ENCODE peak calls at places on chromosome X, in six cellular contexts. One of them, this sample, is unnamed.

GRCh38 chrX:46628406-46629371 is 55.1 kb downstream of the CHST7 start:
- DNase-seq in mesenchymal stem cell: peak
- DNase-seq in GM23338: no peak
- DNase-seq in effector memory CD4-positive, alpha-beta T cell: no peak
- DNase-seq in foreskin fibroblast: peak
- DNase-seq in adipocyte: peak
- DNase-seq in this sample: no peak

GRCh38 chrX:104565791-104566687 is at the start of gene IL1RAPL2:
- DNase-seq in mesenchymal stem cell: peak
- DNase-seq in GM23338: peak
- DNase-seq in effector memory CD4-positive, alpha-beta T cell: no peak
- DNase-seq in foreskin fibroblast: no peak
- DNase-seq in adipocyte: peak
- DNase-seq in this sample: no peak

GRCh38 chrX:101657495-101657894 is 2.2 kb downstream of the ARMCX2 start:
- DNase-seq in mesenchymal stem cell: no peak
- DNase-seq in GM23338: no peak
- DNase-seq in effector memory CD4-positive, alpha-beta T cell: no peak
- DNase-seq in foreskin fibroblast: no peak
- DNase-seq in adipocyte: no peak
- DNase-seq in this sample: no peak

GRCh38 chrX:11952176-11952720 is 186.0 kb upstream of the FRMPD4 start:
- DNase-seq in mesenchymal stem cell: peak
- DNase-seq in GM23338: no peak
- DNase-seq in effector memory CD4-positive, alpha-beta T cell: no peak
- DNase-seq in foreskin fibroblast: no peak
- DNase-seq in adipocyte: no peak
- DNase-seq in this sample: no peak

GRCh38 chrX:107541244-107541643 is 87.1 kb upstream of the PRPS1 start:
- DNase-seq in mesenchymal stem cell: peak
- DNase-seq in GM23338: no peak
- DNase-seq in effector memory CD4-positive, alpha-beta T cell: no peak
- DNase-seq in foreskin fibroblast: peak
- DNase-seq in adipocyte: peak
- DNase-seq in this sample: no peak

GRCh38 chrX:146454363-146454762 is 355.2 kb upstream of the CXorf51B start:
- DNase-seq in mesenchymal stem cell: no peak
- DNase-seq in GM23338: no peak
- DNase-seq in effector memory CD4-positive, alpha-beta T cell: no peak
- DNase-seq in foreskin fibroblast: no peak
- DNase-seq in adipocyte: no peak
- DNase-seq in this sample: no peak

GRCh38 chrX:154484255-154485149 is 1.9 kb downstream of the UBL4A start:
- DNase-seq in mesenchymal stem cell: no peak
- DNase-seq in GM23338: no peak
- DNase-seq in effector memory CD4-positive, alpha-beta T cell: no peak
- DNase-seq in foreskin fibroblast: no peak
- DNase-seq in adipocyte: no peak
- DNase-seq in this sample: no peak

GRCh38 chrX:76918033-76918432 is 490.5 kb downstream of the MAGEE1 start:
- DNase-seq in mesenchymal stem cell: no peak
- DNase-seq in GM23338: no peak
- DNase-seq in effector memory CD4-positive, alpha-beta T cell: no peak
- DNase-seq in foreskin fibroblast: no peak
- DNase-seq in adipocyte: no peak
- DNase-seq in this sample: no peak

DNA sequence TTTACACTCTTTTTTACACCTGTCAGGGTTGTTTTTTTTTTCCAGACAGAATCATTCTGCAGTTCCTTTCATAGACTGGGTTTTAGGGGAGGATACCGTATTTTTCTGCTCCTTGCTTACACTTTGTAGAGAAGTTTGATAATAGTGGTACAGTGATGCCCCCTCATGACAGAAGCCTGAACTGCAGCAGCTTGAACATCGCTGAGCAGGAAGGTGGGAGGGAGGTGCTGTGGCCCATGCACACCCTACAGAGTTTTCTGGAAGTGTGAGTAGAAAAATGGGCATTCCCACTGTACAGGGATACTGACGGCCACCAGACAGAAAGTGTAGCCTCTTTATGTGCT is 54.5 kb downstream of the RAB40A start:
- DNase-seq in mesenchymal stem cell: peak
- DNase-seq in GM23338: peak
- DNase-seq in effector memory CD4-positive, alpha-beta T cell: peak
- DNase-seq in foreskin fibroblast: peak
- DNase-seq in adipocyte: peak
- DNase-seq in this sample: no peak
- H3K4me3 ChIP-seq in mesenchymal stem cell: no peak
- H3K4me3 ChIP-seq in GM23338: no peak
- H3K4me3 ChIP-seq in effector memory CD4-positive, alpha-beta T cell: peak
- H3K4me3 ChIP-seq in foreskin fibroblast: peak
- H3K4me3 ChIP-seq in adipocyte: peak
- H3K4me3 ChIP-seq in this sample: no peak

DNA sequence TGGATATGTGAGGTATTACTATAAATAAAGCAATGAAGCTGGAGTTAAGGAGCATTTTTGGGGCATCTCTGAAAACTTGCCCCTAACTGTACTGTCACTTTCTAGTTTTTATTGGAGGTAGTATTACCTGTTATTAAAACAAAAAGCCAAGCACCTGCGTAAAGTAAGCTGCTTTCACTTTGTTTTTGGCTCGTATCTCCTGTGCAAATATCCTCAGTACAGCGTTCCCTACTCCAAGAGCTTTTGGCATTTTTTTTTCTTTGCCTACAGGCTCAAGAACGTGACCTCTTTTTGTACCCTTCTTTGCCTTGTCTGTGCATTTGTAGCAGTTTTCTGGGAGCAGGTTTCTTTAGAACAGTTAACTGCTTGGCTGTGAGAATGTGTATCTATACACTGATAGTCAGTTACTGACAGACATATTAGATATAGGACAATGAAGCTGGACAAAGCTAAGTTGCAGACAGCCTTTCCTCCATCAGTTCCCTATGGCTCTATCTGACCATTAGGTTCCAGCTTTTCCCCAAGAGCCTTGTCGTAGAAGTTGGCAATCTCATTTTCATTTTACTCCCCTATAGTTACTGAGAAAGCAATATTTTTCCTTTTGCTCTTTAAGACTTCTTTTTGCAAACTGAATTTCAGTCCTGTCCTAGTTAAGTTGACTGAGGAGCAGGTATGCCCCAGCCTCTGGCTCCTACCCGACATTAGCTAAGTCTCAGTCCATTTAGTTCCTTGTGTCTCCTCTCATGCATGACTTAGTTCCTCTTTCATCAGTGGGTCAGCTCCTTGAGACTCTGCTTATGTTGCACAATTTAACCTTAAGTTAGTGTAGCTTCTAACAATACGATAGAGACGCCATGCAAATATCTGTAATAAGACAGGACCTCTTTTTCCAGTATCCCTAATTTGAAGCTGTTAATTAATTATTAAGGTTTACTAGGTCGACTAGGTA is 71.5 kb upstream of the HPRT1 start:
- DNase-seq in mesenchymal stem cell: no peak
- DNase-seq in GM23338: no peak
- DNase-seq in effector memory CD4-positive, alpha-beta T cell: no peak
- DNase-seq in foreskin fibroblast: no peak
- DNase-seq in adipocyte: no peak
- DNase-seq in this sample: no peak
- H3K4me3 ChIP-seq in mesenchymal stem cell: no peak
- H3K4me3 ChIP-seq in GM23338: no peak
- H3K4me3 ChIP-seq in effector memory CD4-positive, alpha-beta T cell: no peak
- H3K4me3 ChIP-seq in foreskin fibroblast: no peak
- H3K4me3 ChIP-seq in adipocyte: no peak
- H3K4me3 ChIP-seq in this sample: no peak

GRCh38 chrX:133985164-133986007 is at the start of gene GPC3:
- DNase-seq in mesenchymal stem cell: peak
- DNase-seq in GM23338: peak
- DNase-seq in effector memory CD4-positive, alpha-beta T cell: peak
- DNase-seq in foreskin fibroblast: no peak
- DNase-seq in adipocyte: peak
- DNase-seq in this sample: no peak
- H3K4me3 ChIP-seq in mesenchymal stem cell: peak
- H3K4me3 ChIP-seq in GM23338: peak
- H3K4me3 ChIP-seq in effector memory CD4-positive, alpha-beta T cell: peak
- H3K4me3 ChIP-seq in foreskin fibroblast: peak
- H3K4me3 ChIP-seq in adipocyte: peak
- H3K4me3 ChIP-seq in this sample: no peak

DNA sequence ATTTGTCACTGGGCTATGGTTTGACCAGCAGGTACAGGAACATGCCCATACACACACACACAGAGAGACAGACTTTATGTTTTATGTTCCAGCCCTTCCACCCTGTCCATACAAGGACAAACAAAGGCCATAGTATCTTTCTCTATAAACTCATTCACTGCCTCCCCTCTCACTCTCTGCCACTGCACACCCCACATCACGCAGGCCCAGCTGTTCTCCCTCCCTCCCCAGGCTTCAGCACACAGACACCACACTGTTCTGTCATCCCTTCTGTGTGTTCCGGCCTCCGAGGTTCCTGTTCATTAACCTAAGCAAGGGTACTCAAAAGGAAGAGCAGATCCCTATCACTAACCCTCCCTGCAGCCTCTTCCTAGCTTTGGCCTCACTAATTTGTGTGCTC is 17.8 kb downstream of the LAS1L start:
- DNase-seq in mesenchymal stem cell: no peak
- DNase-seq in GM23338: no peak
- DNase-seq in effector memory CD4-positive, alpha-beta T cell: no peak
- DNase-seq in foreskin fibroblast: no peak
- DNase-seq in adipocyte: no peak
- DNase-seq in this sample: no peak
- H3K4me3 ChIP-seq in mesenchymal stem cell: no peak
- H3K4me3 ChIP-seq in GM23338: no peak
- H3K4me3 ChIP-seq in effector memory CD4-positive, alpha-beta T cell: no peak
- H3K4me3 ChIP-seq in foreskin fibroblast: no peak
- H3K4me3 ChIP-seq in adipocyte: no peak
- H3K4me3 ChIP-seq in this sample: no peak

GRCh38 chrX:7139202-7140081 is 8.1 kb upstream of the STS start:
- DNase-seq in mesenchymal stem cell: peak
- DNase-seq in GM23338: no peak
- DNase-seq in effector memory CD4-positive, alpha-beta T cell: no peak
- DNase-seq in foreskin fibroblast: peak
- DNase-seq in adipocyte: peak
- DNase-seq in this sample: no peak

GRCh38 chrX:7145454-7145853 is 2.1 kb upstream of the STS start:
- DNase-seq in mesenchymal stem cell: peak
- DNase-seq in GM23338: no peak
- DNase-seq in effector memory CD4-positive, alpha-beta T cell: no peak
- DNase-seq in foreskin fibroblast: no peak
- DNase-seq in adipocyte: no peak
- DNase-seq in this sample: no peak

GRCh38 chrX:7146026-7146702 is 1.3 kb upstream of the STS start:
- DNase-seq in mesenchymal stem cell: peak
- DNase-seq in GM23338: no peak
- DNase-seq in effector memory CD4-positive, alpha-beta T cell: no peak
- DNase-seq in foreskin fibroblast: no peak
- DNase-seq in adipocyte: no peak
- DNase-seq in this sample: no peak

GRCh38 chrX:7144126-7144525 is 3.4 kb upstream of the STS start:
- DNase-seq in mesenchymal stem cell: no peak
- DNase-seq in GM23338: no peak
- DNase-seq in effector memory CD4-positive, alpha-beta T cell: no peak
- DNase-seq in foreskin fibroblast: no peak
- DNase-seq in adipocyte: no peak
- DNase-seq in this sample: no peak

GRCh38 chrX:7143076-7143475 is 4.4 kb upstream of the STS start:
- DNase-seq in mesenchymal stem cell: no peak
- DNase-seq in GM23338: no peak
- DNase-seq in effector memory CD4-positive, alpha-beta T cell: no peak
- DNase-seq in foreskin fibroblast: no peak
- DNase-seq in adipocyte: no peak
- DNase-seq in this sample: no peak
- H3K4me3 ChIP-seq in mesenchymal stem cell: no peak
- H3K4me3 ChIP-seq in GM23338: no peak
- H3K4me3 ChIP-seq in effector memory CD4-positive, alpha-beta T cell: no peak
- H3K4me3 ChIP-seq in foreskin fibroblast: no peak
- H3K4me3 ChIP-seq in adipocyte: no peak
- H3K4me3 ChIP-seq in this sample: no peak

DNA sequence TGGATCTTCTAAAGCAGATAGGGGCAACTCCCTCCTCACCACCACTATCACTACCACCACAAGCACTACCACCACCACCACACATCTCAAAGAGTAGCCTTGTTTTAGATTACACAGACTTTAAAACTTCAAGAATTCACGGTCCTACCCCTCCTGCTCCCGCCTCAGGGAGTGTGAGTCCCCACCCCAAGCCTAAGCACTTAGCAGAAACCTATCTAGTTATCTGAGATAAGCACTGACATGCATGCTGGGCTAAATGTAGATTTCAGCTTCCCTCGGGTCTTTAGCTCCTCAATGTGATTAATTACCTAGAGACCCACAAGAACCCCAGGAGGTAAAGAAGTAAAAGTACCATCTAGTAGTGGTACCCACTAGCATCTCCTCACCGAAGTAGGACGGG is 775 bp downstream of the AMOT start:
- DNase-seq in mesenchymal stem cell: no peak
- DNase-seq in GM23338: peak
- DNase-seq in effector memory CD4-positive, alpha-beta T cell: no peak
- DNase-seq in foreskin fibroblast: no peak
- DNase-seq in adipocyte: no peak
- DNase-seq in this sample: no peak
- H3K4me3 ChIP-seq in mesenchymal stem cell: no peak
- H3K4me3 ChIP-seq in GM23338: peak
- H3K4me3 ChIP-seq in effector memory CD4-positive, alpha-beta T cell: peak
- H3K4me3 ChIP-seq in foreskin fibroblast: peak
- H3K4me3 ChIP-seq in adipocyte: peak
- H3K4me3 ChIP-seq in this sample: no peak

GRCh38 chrX:39816871-39817731 is 280.7 kb downstream of the BCOR start:
- DNase-seq in mesenchymal stem cell: peak
- DNase-seq in GM23338: peak
- DNase-seq in effector memory CD4-positive, alpha-beta T cell: no peak
- DNase-seq in foreskin fibroblast: peak
- DNase-seq in adipocyte: peak
- DNase-seq in this sample: no peak
- H3K4me3 ChIP-seq in mesenchymal stem cell: no peak
- H3K4me3 ChIP-seq in GM23338: peak
- H3K4me3 ChIP-seq in effector memory CD4-positive, alpha-beta T cell: no peak
- H3K4me3 ChIP-seq in foreskin fibroblast: no peak
- H3K4me3 ChIP-seq in adipocyte: no peak
- H3K4me3 ChIP-seq in this sample: peak

This sample was measured in AG09309.